ENCODE peak calls at places on chromosomes 4 and X, in nine cellular contexts. T is GF-D8, M is GM20000, V is T-helper 1 cell, Y is neural progenitor cell, B is NCI-H1105, P is SW480, R is tibial nerve, G is A172. F is an unnamed sample.

GRCh38 chrX:86148024-86148511 is at the start of gene DACH2:
- DNase-seq in Y (peak), B (no peak), M (peak), T (no peak), V (peak), P (no peak), R (peak), G (no peak), F (no peak)

GRCh38 chrX:69613946-69614345 is 2.0 kb upstream of the EDA start:
- DNase-seq in R (no peak), P (no peak), V (no peak), M (no peak), B (no peak), T (no peak), Y (no peak), G (no peak), F (no peak)

GRCh38 chr4:110085131-110085530 is 113.3 kb downstream of the ELOVL6 start:
- DNase-seq in Y (no peak), R (no peak), V (peak), P (no peak), G (peak), M (no peak), T (peak), B (no peak), F (peak)

GRCh38 chrX:40920351-40920750 is 164.9 kb upstream of the USP9X start:
- DNase-seq in P (no peak), T (no peak), R (no peak), V (no peak), G (no peak), M (no peak), B (no peak), Y (no peak), F (no peak)

GRCh38 chr4:103099691-103100392 is at the start of gene BDH2:
- DNase-seq in M (peak), B (peak), T (peak), R (no peak), P (peak), Y (peak), G (peak), V (peak), F (peak)

GRCh38 chrX:30971761-30972603 is 82.9 kb upstream of the TAB3 start:
- DNase-seq in M (peak), R (no peak), Y (peak), G (peak), T (peak), P (peak), V (peak), B (no peak), F (peak)

GRCh38 chrX:21946925-21947641 is 6.6 kb downstream of the SMS start:
- DNase-seq in T (no peak), B (no peak), V (no peak), P (no peak), Y (peak), M (no peak), G (peak), R (no peak), F (no peak)

GRCh38 chr4:187179086-187180070 is 455.7 kb upstream of the FAT1 start:
- DNase-seq in M (no peak), G (no peak), B (no peak), V (no peak), T (no peak), Y (peak), P (no peak), R (no peak), F (no peak)

GRCh38 chr4:113088050-113088449 is 38.6 kb downstream of the ANK2 start:
- DNase-seq in P (no peak), G (no peak), M (no peak), Y (no peak), V (no peak), R (no peak), T (no peak), B (no peak), F (no peak)

GRCh38 chr4:89509708-89510269 is 202.2 kb upstream of the GPRIN3 start:
- DNase-seq in M (peak), T (no peak), R (no peak), G (no peak), V (no peak), B (no peak), P (no peak), Y (no peak), F (no peak)

GRCh38 chrX:123851010-123851409 is 8.8 kb upstream of the XIAP start:
- DNase-seq in B (no peak), T (no peak), Y (no peak), V (no peak), R (no peak), P (no peak), G (no peak), M (no peak), F (no peak)

GRCh38 chrX:118802857-118803256 is 20.8 kb upstream of the ZCCHC12 start:
- DNase-seq in P (no peak), Y (no peak), B (no peak), T (peak), R (no peak), G (no peak), M (no peak), V (no peak), F (no peak)

GRCh38 chr4:57080781-57081650 is 29.2 kb downstream of the IGFBP7 start:
- DNase-seq in Y (no peak), G (peak), T (no peak), B (no peak), R (no peak), V (no peak), P (peak), M (no peak), F (no peak)

GRCh38 chr4:163492951-163493504 is 1.5 kb upstream of the TMA16 start:
- DNase-seq in M (no peak), G (no peak), T (no peak), Y (no peak), R (no peak), P (no peak), V (no peak), B (no peak), F (peak)

GRCh38 chr4:142567199-142567598 is 278.9 kb downstream of the INPP4B start:
- DNase-seq in T (no peak), V (peak), B (no peak), G (peak), M (no peak), P (no peak), Y (peak), R (no peak), F (no peak)

GRCh38 chr4:73450398-73451004 is 14.5 kb downstream of the AFP start:
- DNase-seq in P (no peak), V (no peak), R (no peak), M (no peak), Y (peak), G (peak), B (peak), T (no peak), F (no peak)

GRCh38 chrX:76428243-76429130 is 977 bp downstream of the MAGEE1 start:
- DNase-seq in Y (peak), V (peak), P (no peak), R (no peak), B (peak), G (no peak), M (no peak), T (no peak), F (no peak)

GRCh38 chr4:72553540-72553939 is 15.5 kb downstream of the ADAMTS3 start:
- DNase-seq in G (no peak), Y (no peak), B (no peak), T (no peak), V (no peak), P (no peak), M (no peak), R (no peak), F (no peak)

GRCh38 chr4:142660728-142661127 is 185.4 kb downstream of the INPP4B start:
- DNase-seq in M (no peak), Y (no peak), P (no peak), G (no peak), T (no peak), B (no peak), V (no peak), R (no peak), F (no peak)

GRCh38 chrX:115373308-115373707 is 83.8 kb downstream of the LUZP4 start:
- DNase-seq in V (no peak), G (no peak), P (no peak), B (no peak), Y (peak), R (no peak), M (no peak), T (no peak), F (no peak)

GRCh38 chr4:86359944-86360478 is at the start of gene MAPK10:
- DNase-seq in V (peak), Y (peak), B (peak), M (peak), P (peak), R (peak), T (no peak), G (peak), F (peak)

GRCh38 chrX:140817943-140818342 is 108.4 kb downstream of the LINC00632 start:
- DNase-seq in P (peak), T (no peak), R (no peak), Y (peak), V (no peak), G (no peak), M (peak), B (no peak), F (peak)

GRCh38 chr4:98341309-98341708 is 80.1 kb downstream of the RAP1GDS1 start:
- DNase-seq in V (no peak), B (no peak), R (no peak), G (peak), T (no peak), Y (no peak), P (no peak), M (no peak), F (peak)

GRCh38 chr4:168882650-168883233 is 127.3 kb downstream of the CBR4 start:
- DNase-seq in Y (no peak), P (no peak), V (no peak), M (no peak), B (no peak), T (no peak), R (no peak), G (peak), F (no peak)

GRCh38 chr4:156137971-156138581 is 184.4 kb upstream of the CTSO start:
- DNase-seq in M (no peak), R (no peak), B (no peak), T (no peak), V (no peak), Y (peak), G (no peak), P (no peak), F (no peak)

GRCh38 chr4:16162891-16163290 is 63.4 kb downstream of the TAPT1 start:
- DNase-seq in V (no peak), P (no peak), R (no peak), B (no peak), G (no peak), Y (no peak), M (no peak), T (no peak), F (no peak)

GRCh38 chr4:137694138-137694537 is 161.8 kb upstream of the PCDH18 start:
- DNase-seq in V (no peak), R (peak), T (no peak), P (no peak), G (no peak), M (no peak), Y (no peak), B (no peak), F (no peak)

GRCh38 chr4:117134386-117134785 is 49.0 kb upstream of the TRAM1L1 start:
- DNase-seq in B (peak), T (no peak), M (peak), Y (peak), G (peak), V (no peak), P (peak), R (no peak), F (peak)

GRCh38 chrX:57156397-57157049 is 19.3 kb upstream of the SPIN2A start:
- DNase-seq in P (peak), B (peak), T (peak), M (no peak), G (peak), Y (peak), V (no peak), R (no peak), F (no peak)

GRCh38 chr4:2793920-2794706 is 1.2 kb downstream of the SH3BP2 start:
- DNase-seq in B (no peak), Y (peak), P (peak), T (peak), V (no peak), R (peak), G (peak), M (no peak), F (no peak)